ENCODE peak calls at places on chromosomes 11 and 22, in seven cellular contexts. One of them, this sample, is unnamed.

GRCh38 chr11:121757480-121758125 is 304.8 kb upstream of the SORL1-AS1 start:
- DNase-seq in nephron progenitor cell: no peak
- DNase-seq in HEK293T: no peak
- DNase-seq in AG08396: no peak
- DNase-seq in heart left ventricle: no peak
- DNase-seq in endodermal cell: peak
- DNase-seq in anterior cingulate cortex: no peak
- DNase-seq in this sample: peak

GRCh38 chr22:25449781-25450317 is 114.6 kb upstream of the GRK3 start:
- DNase-seq in nephron progenitor cell: no peak
- DNase-seq in HEK293T: no peak
- DNase-seq in AG08396: no peak
- DNase-seq in heart left ventricle: no peak
- DNase-seq in endodermal cell: no peak
- DNase-seq in anterior cingulate cortex: no peak
- DNase-seq in this sample: no peak

GRCh38 chr11:62732830-62733229 is 4.5 kb downstream of the TTC9C start:
- DNase-seq in nephron progenitor cell: no peak
- DNase-seq in HEK293T: no peak
- DNase-seq in AG08396: no peak
- DNase-seq in heart left ventricle: no peak
- DNase-seq in endodermal cell: no peak
- DNase-seq in anterior cingulate cortex: no peak
- DNase-seq in this sample: no peak

GRCh38 chr11:28581286-28582242 is 473.4 kb downstream of the METTL15 start:
- DNase-seq in nephron progenitor cell: no peak
- DNase-seq in HEK293T: no peak
- DNase-seq in AG08396: no peak
- DNase-seq in heart left ventricle: no peak
- DNase-seq in endodermal cell: peak
- DNase-seq in anterior cingulate cortex: no peak
- DNase-seq in this sample: peak

GRCh38 chr11:7524831-7525230 is 11.0 kb downstream of the PPFIBP2 start:
- DNase-seq in nephron progenitor cell: no peak
- DNase-seq in HEK293T: no peak
- DNase-seq in AG08396: no peak
- DNase-seq in heart left ventricle: no peak
- DNase-seq in endodermal cell: no peak
- DNase-seq in anterior cingulate cortex: no peak
- DNase-seq in this sample: no peak

GRCh38 chr22:30301995-30302809 is 12.9 kb upstream of the CASTOR1 start:
- DNase-seq in nephron progenitor cell: no peak
- DNase-seq in HEK293T: no peak
- DNase-seq in AG08396: peak
- DNase-seq in heart left ventricle: peak
- DNase-seq in endodermal cell: no peak
- DNase-seq in anterior cingulate cortex: peak
- DNase-seq in this sample: peak

GRCh38 chr11:18259259-18259658 is 6.8 kb upstream of the SAA1 start:
- DNase-seq in nephron progenitor cell: no peak
- DNase-seq in HEK293T: no peak
- DNase-seq in AG08396: no peak
- DNase-seq in heart left ventricle: no peak
- DNase-seq in endodermal cell: no peak
- DNase-seq in anterior cingulate cortex: no peak
- DNase-seq in this sample: no peak

GRCh38 chr22:40462195-40462988 is 92.0 kb downstream of the SGSM3 start:
- DNase-seq in nephron progenitor cell: no peak
- DNase-seq in HEK293T: no peak
- DNase-seq in AG08396: no peak
- DNase-seq in heart left ventricle: no peak
- DNase-seq in endodermal cell: no peak
- DNase-seq in anterior cingulate cortex: no peak
- DNase-seq in this sample: no peak

GRCh38 chr11:119103793-119104192 is 2.1 kb upstream of the DPAGT1 start:
- DNase-seq in nephron progenitor cell: no peak
- DNase-seq in HEK293T: no peak
- DNase-seq in AG08396: no peak
- DNase-seq in heart left ventricle: no peak
- DNase-seq in endodermal cell: no peak
- DNase-seq in anterior cingulate cortex: no peak
- DNase-seq in this sample: no peak

GRCh38 chr22:38034278-38034882 is 22.8 kb upstream of the PICK1 start:
- DNase-seq in nephron progenitor cell: no peak
- DNase-seq in HEK293T: peak
- DNase-seq in AG08396: peak
- DNase-seq in heart left ventricle: peak
- DNase-seq in endodermal cell: peak
- DNase-seq in anterior cingulate cortex: peak
- DNase-seq in this sample: peak

GRCh38 chr11:128716661-128717210 is 22.9 kb downstream of the FLI1 start:
- DNase-seq in nephron progenitor cell: no peak
- DNase-seq in HEK293T: no peak
- DNase-seq in AG08396: peak
- DNase-seq in heart left ventricle: no peak
- DNase-seq in endodermal cell: no peak
- DNase-seq in anterior cingulate cortex: no peak
- DNase-seq in this sample: peak

GRCh38 chr11:87971354-87971753 is 203.9 kb downstream of the RAB38 start:
- DNase-seq in nephron progenitor cell: no peak
- DNase-seq in HEK293T: no peak
- DNase-seq in AG08396: no peak
- DNase-seq in heart left ventricle: no peak
- DNase-seq in endodermal cell: no peak
- DNase-seq in anterior cingulate cortex: no peak
- DNase-seq in this sample: no peak

GRCh38 chr11:79229047-79229446 is 211.8 kb downstream of the TENM4 start:
- DNase-seq in nephron progenitor cell: no peak
- DNase-seq in HEK293T: no peak
- DNase-seq in AG08396: no peak
- DNase-seq in heart left ventricle: no peak
- DNase-seq in endodermal cell: no peak
- DNase-seq in anterior cingulate cortex: no peak
- DNase-seq in this sample: no peak

GRCh38 chr11:129888451-129888850 is 6.9 kb downstream of the NFRKB start:
- DNase-seq in nephron progenitor cell: no peak
- DNase-seq in HEK293T: no peak
- DNase-seq in AG08396: no peak
- DNase-seq in heart left ventricle: no peak
- DNase-seq in endodermal cell: no peak
- DNase-seq in anterior cingulate cortex: no peak
- DNase-seq in this sample: no peak

GRCh38 chr22:22161924-22162851 is 82.4 kb upstream of the VPREB1 start:
- DNase-seq in nephron progenitor cell: no peak
- DNase-seq in HEK293T: no peak
- DNase-seq in AG08396: no peak
- DNase-seq in heart left ventricle: no peak
- DNase-seq in endodermal cell: no peak
- DNase-seq in anterior cingulate cortex: no peak
- DNase-seq in this sample: no peak

GRCh38 chr11:69891421-69892236 is 72.4 kb upstream of the FGF3 start:
- DNase-seq in nephron progenitor cell: no peak
- DNase-seq in HEK293T: no peak
- DNase-seq in AG08396: peak
- DNase-seq in heart left ventricle: no peak
- DNase-seq in endodermal cell: no peak
- DNase-seq in anterior cingulate cortex: no peak
- DNase-seq in this sample: no peak

GRCh38 chr11:10181811-10182210 is 112.2 kb downstream of the SBF2 start:
- DNase-seq in nephron progenitor cell: no peak
- DNase-seq in HEK293T: no peak
- DNase-seq in AG08396: peak
- DNase-seq in heart left ventricle: no peak
- DNase-seq in endodermal cell: no peak
- DNase-seq in anterior cingulate cortex: no peak
- DNase-seq in this sample: peak

GRCh38 chr11:14414470-14415461 is 55.8 kb upstream of the RRAS2 start:
- DNase-seq in nephron progenitor cell: no peak
- DNase-seq in HEK293T: no peak
- DNase-seq in AG08396: no peak
- DNase-seq in heart left ventricle: no peak
- DNase-seq in endodermal cell: peak
- DNase-seq in anterior cingulate cortex: no peak
- DNase-seq in this sample: peak

GRCh38 chr11:1888811-1889526 is 2.7 kb downstream of the PRR33 start:
- DNase-seq in nephron progenitor cell: no peak
- DNase-seq in HEK293T: no peak
- DNase-seq in AG08396: no peak
- DNase-seq in heart left ventricle: peak
- DNase-seq in endodermal cell: no peak
- DNase-seq in anterior cingulate cortex: no peak
- DNase-seq in this sample: no peak

GRCh38 chr11:110430267-110431211 is 791 bp downstream of the FDX1 start:
- DNase-seq in nephron progenitor cell: no peak
- DNase-seq in HEK293T: peak
- DNase-seq in AG08396: peak
- DNase-seq in heart left ventricle: peak
- DNase-seq in endodermal cell: no peak
- DNase-seq in anterior cingulate cortex: peak
- DNase-seq in this sample: peak

GRCh38 chr11:87097582-87097981 is 59.8 kb downstream of the TMEM135 start:
- DNase-seq in nephron progenitor cell: peak
- DNase-seq in HEK293T: peak
- DNase-seq in AG08396: peak
- DNase-seq in heart left ventricle: peak
- DNase-seq in endodermal cell: peak
- DNase-seq in anterior cingulate cortex: no peak
- DNase-seq in this sample: peak

GRCh38 chr22:44752285-44753188 is at the start of gene ARHGAP8:
- DNase-seq in nephron progenitor cell: peak
- DNase-seq in HEK293T: peak
- DNase-seq in AG08396: no peak
- DNase-seq in heart left ventricle: no peak
- DNase-seq in endodermal cell: peak
- DNase-seq in anterior cingulate cortex: no peak
- DNase-seq in this sample: no peak

GRCh38 chr11:65434667-65435179 is 12.1 kb downstream of the NEAT1 start:
- DNase-seq in nephron progenitor cell: no peak
- DNase-seq in HEK293T: no peak
- DNase-seq in AG08396: no peak
- DNase-seq in heart left ventricle: no peak
- DNase-seq in endodermal cell: peak
- DNase-seq in anterior cingulate cortex: no peak
- DNase-seq in this sample: peak

GRCh38 chr11:76685237-76685636 is 14.7 kb upstream of the LRRC32 start:
- DNase-seq in nephron progenitor cell: no peak
- DNase-seq in HEK293T: no peak
- DNase-seq in AG08396: no peak
- DNase-seq in heart left ventricle: no peak
- DNase-seq in endodermal cell: no peak
- DNase-seq in anterior cingulate cortex: no peak
- DNase-seq in this sample: no peak

GRCh38 chr11:100329352-100329751 is 357.7 kb upstream of the ARHGAP42 start:
- DNase-seq in nephron progenitor cell: no peak
- DNase-seq in HEK293T: no peak
- DNase-seq in AG08396: no peak
- DNase-seq in heart left ventricle: no peak
- DNase-seq in endodermal cell: no peak
- DNase-seq in anterior cingulate cortex: no peak
- DNase-seq in this sample: no peak

GRCh38 chr11:34926831-34927132 is 10.4 kb downstream of the PDHX start:
- DNase-seq in nephron progenitor cell: no peak
- DNase-seq in HEK293T: no peak
- DNase-seq in AG08396: no peak
- DNase-seq in heart left ventricle: no peak
- DNase-seq in endodermal cell: no peak
- DNase-seq in anterior cingulate cortex: no peak
- DNase-seq in this sample: peak

GRCh38 chr22:46754110-46754799 is 8.2 kb upstream of the TBC1D22A start:
- DNase-seq in nephron progenitor cell: no peak
- DNase-seq in HEK293T: no peak
- DNase-seq in AG08396: peak
- DNase-seq in heart left ventricle: peak
- DNase-seq in endodermal cell: no peak
- DNase-seq in anterior cingulate cortex: no peak
- DNase-seq in this sample: peak

GRCh38 chr11:2990617-2991476 is 1.3 kb downstream of the NAP1L4 start:
- DNase-seq in nephron progenitor cell: no peak
- DNase-seq in HEK293T: peak
- DNase-seq in AG08396: no peak
- DNase-seq in heart left ventricle: no peak
- DNase-seq in endodermal cell: no peak
- DNase-seq in anterior cingulate cortex: no peak
- DNase-seq in this sample: peak

GRCh38 chr11:22808559-22809197 is 20.9 kb downstream of the SVIP start:
- DNase-seq in nephron progenitor cell: no peak
- DNase-seq in HEK293T: no peak
- DNase-seq in AG08396: no peak
- DNase-seq in heart left ventricle: peak
- DNase-seq in endodermal cell: no peak
- DNase-seq in anterior cingulate cortex: no peak
- DNase-seq in this sample: no peak

GRCh38 chr11:108592591-108593213 is 866 bp downstream of the EXPH5 start:
- DNase-seq in nephron progenitor cell: peak
- DNase-seq in HEK293T: peak
- DNase-seq in AG08396: peak
- DNase-seq in heart left ventricle: peak
- DNase-seq in endodermal cell: peak
- DNase-seq in anterior cingulate cortex: no peak
- DNase-seq in this sample: no peak

GRCh38 chr11:75780888-75781287 is 12.3 kb downstream of the DGAT2 start:
- DNase-seq in nephron progenitor cell: no peak
- DNase-seq in HEK293T: no peak
- DNase-seq in AG08396: no peak
- DNase-seq in heart left ventricle: no peak
- DNase-seq in endodermal cell: peak
- DNase-seq in anterior cingulate cortex: no peak
- DNase-seq in this sample: no peak

GRCh38 chr11:130426223-130427048 is 2.0 kb downstream of the ADAMTS8 start:
- DNase-seq in nephron progenitor cell: no peak
- DNase-seq in HEK293T: no peak
- DNase-seq in AG08396: no peak
- DNase-seq in heart left ventricle: peak
- DNase-seq in endodermal cell: no peak
- DNase-seq in anterior cingulate cortex: no peak
- DNase-seq in this sample: no peak

GRCh38 chr11:6315811-6316425 is 4.4 kb downstream of the CAVIN3 start:
- DNase-seq in nephron progenitor cell: peak
- DNase-seq in HEK293T: peak
- DNase-seq in AG08396: peak
- DNase-seq in heart left ventricle: peak
- DNase-seq in endodermal cell: peak
- DNase-seq in anterior cingulate cortex: no peak
- DNase-seq in this sample: peak

This sample was measured in fibroblast of lung.